ENCODE peak calls at places on chromosome 13, in four cellular contexts. W, U, Y and L are unnamed samples.
A peak's percentile ranks its signal among the peaks of the same experiment; 100 is the strongest.

GRCh38 chr13:72489751-72490150 is 237.7 kb downstream of the MZT1 start:
- DNase-seq in W (no peak), U (no peak), Y (no peak), L (no peak)

GRCh38 chr13:99307247-99307646 is at the start of gene GPR183:
- DNase-seq in W (peak; percentile 43), U (no peak), Y (peak; percentile 70), L (peak; percentile 32)

GRCh38 chr13:112728375-112729126 is 38.7 kb downstream of the ATP11A start:
- DNase-seq in W (no peak), U (no peak), Y (no peak), L (no peak)

GRCh38 chr13:107518292-107518691 is 697.0 kb downstream of the LIG4 start:
- DNase-seq in W (peak; percentile 48), U (no peak), Y (peak; percentile 34), L (no peak)

GRCh38 chr13:28684257-28684656 is 25.3 kb downstream of the POMP start:
- DNase-seq in W (no peak), U (peak; percentile 30), Y (no peak), L (peak; percentile 10)

GRCh38 chr13:90084684-90085290 is 1262.7 kb upstream of the MIR17HG start:
- DNase-seq in W (no peak), U (no peak), Y (peak; percentile 13), L (no peak)

GRCh38 chr13:105462981-105463380 is 1072.5 kb downstream of the EFNB2 start:
- DNase-seq in W (peak; percentile 62), U (no peak), Y (peak; percentile 40), L (no peak)

GRCh38 chr13:111567637-111568036 is 247.2 kb downstream of the TEX29 start:
- DNase-seq in W (no peak), U (no peak), Y (no peak), L (no peak)

GRCh38 chr13:112873851-112874750 is 94.9 kb upstream of the MCF2L start:
- DNase-seq in W (peak; percentile 50), U (peak; percentile 79), Y (peak; percentile 73), L (peak; percentile 91)

GRCh38 chr13:90938848-90939247 is 408.6 kb upstream of the MIR17HG start:
- DNase-seq in W (no peak), U (no peak), Y (no peak), L (no peak)

GRCh38 chr13:73702419-73703071 is 431.7 kb downstream of the KLF12 start:
- DNase-seq in W (no peak), U (no peak), Y (no peak), L (no peak)

GRCh38 chr13:26721251-26721939 is 39.2 kb downstream of the GPR12 start:
- DNase-seq in W (no peak), U (no peak), Y (no peak), L (no peak)

GRCh38 chr13:109385161-109385560 is 401.2 kb downstream of the IRS2 start:
- DNase-seq in W (peak; percentile 48), U (no peak), Y (no peak), L (no peak)

GRCh38 chr13:27954406-27954851 is 14.7 kb downstream of the CDX2 start:
- DNase-seq in W (no peak), U (no peak), Y (peak; percentile 60), L (peak; percentile 25)

GRCh38 chr13:97327521-97328221 is 105.5 kb downstream of the MBNL2 start:
- DNase-seq in W (peak; percentile 16), U (no peak), Y (no peak), L (no peak)

GRCh38 chr13:93227280-93227905 is 786 bp downstream of the GPC6 start:
- DNase-seq in W (peak; percentile 52), U (peak; percentile 66), Y (peak; percentile 78), L (no peak)

GRCh38 chr13:93227906-93228801 is 1.5 kb downstream of the GPC6 start:
- DNase-seq in W (peak; percentile 87), U (peak; percentile 89), Y (peak; percentile 93), L (no peak)

GRCh38 chr13:93226065-93226622 is 463 bp upstream of the GPC6 start:
- DNase-seq in W (no peak), U (peak; percentile 47), Y (no peak), L (no peak)

GRCh38 chr13:93225610-93226009 is 997 bp upstream of the GPC6 start:
- DNase-seq in W (no peak), U (no peak), Y (no peak), L (no peak)

DNA sequence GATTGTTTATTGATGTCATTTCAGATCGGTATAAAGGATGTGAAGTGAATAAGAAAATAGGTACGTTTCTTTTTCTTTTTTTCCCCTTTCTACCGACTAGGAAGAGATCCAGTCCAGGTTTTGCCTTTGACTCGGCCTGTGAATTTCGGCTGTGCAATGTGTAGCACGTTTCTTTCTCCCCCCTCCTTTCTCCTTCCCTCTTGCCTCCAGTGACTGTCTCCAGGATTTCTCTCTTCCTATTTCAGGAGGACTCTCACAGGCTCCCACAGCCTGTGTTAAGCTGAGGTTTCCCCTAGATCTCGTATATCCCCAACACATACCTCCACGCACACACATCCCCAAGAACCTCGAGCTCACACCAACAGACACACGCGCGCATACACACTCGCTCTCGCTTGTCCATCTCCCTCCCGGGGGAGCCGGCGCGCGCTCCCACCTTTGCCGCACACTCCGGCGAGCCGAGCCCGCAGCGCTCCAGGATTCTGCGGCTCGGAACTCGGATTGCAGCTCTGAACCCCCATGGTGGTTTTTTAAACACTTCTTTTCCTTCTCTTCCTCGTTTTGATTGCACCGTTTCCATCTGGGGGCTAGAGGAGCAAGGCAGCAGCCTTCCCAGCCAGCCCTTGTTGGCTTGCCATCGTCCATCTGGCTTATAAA is at the start of gene GPC6:
- DNase-seq in W (peak; percentile 95), U (peak; percentile 89), Y (peak; percentile 96), L (no peak)
- H2BK5ac ChIP-seq in W (peak within 1 kb of the TSS; percentile 80), U (peak within 1 kb of the TSS; percentile 98), Y (no peak within 1 kb of the TSS), L (peak within 1 kb of the TSS; percentile 99)

DNA sequence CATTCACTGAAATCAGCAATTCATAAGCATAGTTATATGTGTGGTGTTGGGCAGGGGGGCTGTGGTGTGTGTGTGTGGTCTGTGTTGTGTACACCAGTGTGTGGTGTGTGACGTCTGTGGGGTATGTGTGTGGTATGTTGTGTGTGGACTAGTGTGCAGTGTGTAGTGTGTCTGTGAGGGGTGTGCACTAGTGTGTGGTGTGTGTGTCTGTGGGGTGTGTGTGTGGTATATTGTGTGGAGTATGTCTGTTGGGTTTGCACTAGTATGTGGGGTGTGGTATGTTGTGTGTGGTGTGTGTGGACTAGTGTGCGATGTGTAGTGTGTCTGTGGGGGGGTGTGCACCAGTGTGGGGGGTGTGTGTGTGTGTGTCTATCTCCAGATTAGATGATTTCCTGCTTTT is 7.2 kb upstream of the CDC16 start:
- DNase-seq in W (no peak), U (no peak), Y (no peak), L (no peak)
- H2BK5ac ChIP-seq in W (no peak overlapping the region), U (no peak overlapping the region), Y (no peak overlapping the region), L (no peak overlapping the region)

GRCh38 chr13:20403826-20404225 is 121.8 kb downstream of the CRYL1 start:
- DNase-seq in W (no peak), U (no peak), Y (no peak), L (no peak)

GRCh38 chr13:20407759-20408158 is 117.9 kb downstream of the CRYL1 start:
- DNase-seq in W (no peak), U (no peak), Y (no peak), L (no peak)

GRCh38 chr13:20404488-20405222 is 121.0 kb downstream of the CRYL1 start:
- DNase-seq in W (no peak), U (no peak), Y (no peak), L (peak; percentile 54)

GRCh38 chr13:20408181-20408580 is 117.5 kb downstream of the CRYL1 start:
- DNase-seq in W (no peak), U (no peak), Y (no peak), L (no peak)

GRCh38 chr13:20405691-20406090 is 120.0 kb downstream of the CRYL1 start:
- DNase-seq in W (no peak), U (peak; percentile 29), Y (no peak), L (peak; percentile 68)
- H2BK5ac ChIP-seq in W (no peak overlapping the region), U (no peak overlapping the region), Y (no peak overlapping the region), L (no peak overlapping the region)

DNA sequence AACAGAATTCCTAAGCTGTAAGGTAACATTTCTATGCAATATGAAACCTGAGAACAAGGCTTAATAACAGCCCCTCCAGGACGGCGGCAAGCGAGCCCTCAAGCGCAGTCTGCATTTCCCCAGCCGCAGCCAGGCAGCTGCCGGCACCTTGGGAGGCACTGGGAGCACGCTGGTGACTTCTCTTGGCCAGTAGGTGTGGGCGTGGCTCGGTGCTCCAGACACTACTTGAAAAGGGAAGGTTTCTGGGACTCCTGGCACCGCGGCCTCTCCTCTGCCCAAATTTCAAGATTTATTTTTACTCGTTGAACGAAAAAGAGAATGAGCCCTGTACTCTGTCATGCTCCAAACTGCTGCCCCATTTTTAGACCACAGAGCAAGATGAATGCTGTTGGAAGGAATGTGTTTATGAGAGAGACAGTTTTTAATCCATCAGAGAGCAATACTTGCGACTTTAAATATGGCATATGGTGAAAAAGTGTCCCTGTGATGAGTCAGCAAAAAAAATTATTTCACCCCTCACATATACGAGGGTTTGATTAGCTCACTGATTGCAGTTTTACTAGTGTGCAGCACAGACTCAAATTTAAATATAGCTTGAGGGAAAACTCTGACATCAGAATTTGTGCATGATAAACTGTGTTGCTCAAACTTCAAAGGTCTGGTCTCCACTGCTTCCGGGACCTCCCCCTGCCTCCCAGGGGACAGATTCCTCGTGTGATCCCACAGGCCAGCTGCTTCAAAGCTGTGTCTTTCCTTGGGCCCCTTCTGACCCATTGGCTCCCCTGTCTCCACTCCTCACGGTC is 81.3 kb downstream of the COL4A2 start:
- DNase-seq in W (peak; percentile 83), U (no peak), Y (peak; percentile 98), L (peak; percentile 86)
- H2BK5ac ChIP-seq in W (peak overlapping the region; percentile 94), U (no peak overlapping the region), Y (peak overlapping the region; percentile 39), L (peak overlapping the region; percentile 89)

DNA sequence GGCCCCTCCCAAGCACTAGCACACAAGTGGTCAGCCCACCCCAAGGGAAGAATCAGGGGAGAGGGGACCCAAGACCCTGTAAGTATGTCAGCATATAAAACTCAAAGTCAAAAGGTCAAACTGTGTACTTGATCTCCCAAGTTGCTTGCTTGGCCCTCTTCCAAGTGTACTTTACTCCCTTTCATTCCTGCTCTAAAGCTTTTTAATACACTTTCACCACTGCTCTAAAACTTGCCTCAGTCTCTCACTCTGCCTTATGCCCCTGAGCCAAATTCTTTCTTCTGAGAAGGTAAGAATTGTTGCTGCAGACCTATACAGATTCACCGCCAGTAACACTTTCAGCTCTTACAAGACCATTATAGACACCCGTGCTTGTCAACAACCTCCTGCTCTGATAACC is 15.1 kb upstream of the RNASEH2B start:
- DNase-seq in W (no peak), U (no peak), Y (no peak), L (no peak)
- H2BK5ac ChIP-seq in W (no peak overlapping the region), U (no peak overlapping the region), Y (no peak overlapping the region), L (no peak overlapping the region)

DNA sequence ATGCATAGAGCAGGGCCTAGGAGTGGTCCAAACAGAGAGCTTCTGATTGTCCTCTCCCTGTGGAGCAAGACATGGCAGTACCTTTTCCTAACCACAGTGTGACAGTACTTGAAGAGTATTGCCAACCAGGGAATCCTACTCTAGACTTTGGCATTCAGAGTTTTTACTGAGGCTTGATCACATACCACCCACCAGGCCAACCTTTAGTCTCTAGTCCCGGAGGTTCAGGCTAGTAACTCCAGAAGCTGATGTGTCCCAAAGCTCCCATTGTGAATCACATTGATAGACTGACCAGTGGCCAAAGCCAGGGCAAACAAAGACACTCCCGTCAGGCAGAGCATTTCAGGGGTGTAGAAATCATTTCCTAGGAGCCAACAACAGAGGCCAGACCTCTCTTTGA is 18.4 kb downstream of the IFT88 start:
- DNase-seq in W (no peak), U (no peak), Y (no peak), L (no peak)
- H2BK5ac ChIP-seq in W (no peak overlapping the region), U (no peak overlapping the region), Y (no peak overlapping the region), L (no peak overlapping the region)

DNA sequence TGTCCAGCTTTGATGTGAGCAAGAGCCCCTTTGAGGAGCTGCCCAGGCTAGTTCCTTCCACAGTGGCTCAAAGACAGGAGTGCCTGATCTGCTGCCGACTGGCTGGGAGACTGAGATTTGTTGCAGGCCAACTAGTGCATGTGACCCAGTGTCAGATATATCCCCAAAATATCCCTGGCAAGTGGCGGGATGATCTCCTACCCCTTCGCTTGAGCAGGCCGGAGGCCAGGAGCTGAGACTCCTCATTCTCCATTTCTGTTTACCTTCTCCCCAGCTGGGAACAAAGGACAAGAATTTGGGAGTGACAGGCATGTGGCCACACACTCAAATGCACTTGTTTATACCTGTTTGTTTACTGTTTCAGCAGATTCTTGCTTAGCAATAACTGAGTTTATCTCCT is 37.1 kb upstream of the XPO4 start:
- DNase-seq in W (no peak), U (no peak), Y (no peak), L (no peak)
- H2BK5ac ChIP-seq in W (peak overlapping the region; percentile 81), U (no peak overlapping the region), Y (no peak overlapping the region), L (peak overlapping the region; percentile 83)